ENCODE peak calls at places on chromosomes 3 and 15, in four cellular contexts. P is IMR-90, J is H1, E is mesendoderm. A is an unnamed sample.

GRCh38 chr3:48275292-48276027 is 34.6 kb downstream of the ZNF589 start:
- DNase-seq in P (no peak), J (no peak), E (no peak), A (no peak)

GRCh38 chr15:47293763-47294162 is 423.5 kb upstream of the SEMA6D start:
- DNase-seq in E (no peak), P (peak), J (no peak), A (no peak)

GRCh38 chr3:55203006-55203405 is 275.1 kb upstream of the LRTM1 start:
- DNase-seq in J (no peak), P (peak), E (peak), A (no peak)

GRCh38 chr3:193343726-193344222 is 34.8 kb downstream of the ATP13A5 start:
- DNase-seq in E (no peak), P (no peak), J (no peak), A (no peak)

GRCh38 chr3:141393151-141394076 is 25.1 kb downstream of the ZBTB38 start:
- DNase-seq in J (no peak), P (no peak), E (peak), A (peak)

GRCh38 chr15:79310612-79310984 is 314 bp upstream of the TMED3 start:
- DNase-seq in E (peak), J (no peak), P (peak), A (no peak)

GRCh38 chr3:134677196-134677986 is 26.6 kb upstream of the KY start:
- DNase-seq in E (peak), P (no peak), J (peak), A (peak)

GRCh38 chr3:44439499-44440295 is 37.8 kb downstream of the ZNF445 start:
- DNase-seq in E (no peak), J (no peak), P (peak), A (no peak)

GRCh38 chr3:33639889-33640288 is 78.2 kb downstream of the CLASP2 start:
- DNase-seq in J (no peak), P (no peak), E (no peak), A (no peak)

GRCh38 chr3:104610730-104611652 is 755.7 kb upstream of the ALCAM start:
- DNase-seq in E (no peak), P (no peak), J (no peak), A (no peak)

GRCh38 chr15:83491486-83491885 is 44.3 kb downstream of the SH3GL3 start:
- DNase-seq in J (no peak), P (no peak), E (no peak), A (no peak)

DNA sequence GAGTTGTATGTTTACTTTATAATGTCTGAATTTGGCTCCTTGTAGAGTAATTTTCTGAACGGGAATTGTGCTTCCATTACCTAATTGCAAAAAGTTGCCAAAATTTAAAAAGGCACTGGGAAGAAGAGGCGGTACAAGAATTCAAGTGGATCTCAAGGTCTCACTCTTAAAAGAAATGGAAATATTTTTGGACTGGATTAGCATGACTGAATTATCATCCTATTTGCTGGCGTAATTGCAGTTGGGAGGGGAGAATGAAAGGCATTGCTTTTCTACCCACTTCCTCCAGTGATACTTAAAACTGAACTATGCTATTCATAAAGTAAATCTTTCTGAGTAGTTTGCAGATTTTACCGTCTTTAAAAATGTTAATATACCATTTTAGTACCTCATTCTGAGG is 46.3 kb downstream of the COL8A1 start:
- DNase-seq in E (no peak), P (no peak), J (no peak), A (no peak)
- H3K56ac ChIP-seq in E (no peak), P (no peak), J (no peak), A (no peak)

DNA sequence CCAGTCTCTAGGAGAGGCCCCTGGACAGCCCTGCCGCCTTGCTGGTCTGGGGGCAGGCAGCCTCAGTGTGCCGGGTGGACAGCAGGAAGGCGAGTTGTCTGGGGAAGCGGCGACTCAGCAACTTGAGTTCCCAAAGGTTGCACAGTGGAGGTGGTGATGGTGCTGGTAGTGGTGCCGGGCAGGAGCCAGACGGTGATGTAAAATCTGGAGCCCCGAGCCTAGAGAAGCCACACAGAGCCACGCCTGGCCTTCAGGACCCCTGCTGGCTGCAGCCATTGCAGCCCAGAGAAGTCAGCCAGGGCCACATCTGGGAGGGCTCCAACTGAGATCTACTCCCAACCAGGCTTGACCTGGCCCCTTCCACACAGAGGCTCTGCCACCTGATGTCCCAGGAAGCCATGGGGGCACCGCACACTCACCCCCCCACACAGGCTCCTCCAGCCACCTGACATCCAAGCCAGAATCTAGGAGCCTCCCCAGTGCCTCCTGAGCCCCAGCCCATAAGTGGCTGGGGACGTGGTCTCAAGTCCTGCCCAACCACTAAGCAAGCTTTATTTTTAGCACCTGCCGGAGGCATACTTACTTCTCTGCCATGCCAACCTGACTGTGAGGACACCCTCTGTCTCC is 8.8 kb downstream of the C3orf22 start:
- DNase-seq in P (no peak), E (no peak), J (peak), A (peak)
- H4K5ac ChIP-seq in P (no peak), E (no peak), J (no peak), A (no peak)

DNA sequence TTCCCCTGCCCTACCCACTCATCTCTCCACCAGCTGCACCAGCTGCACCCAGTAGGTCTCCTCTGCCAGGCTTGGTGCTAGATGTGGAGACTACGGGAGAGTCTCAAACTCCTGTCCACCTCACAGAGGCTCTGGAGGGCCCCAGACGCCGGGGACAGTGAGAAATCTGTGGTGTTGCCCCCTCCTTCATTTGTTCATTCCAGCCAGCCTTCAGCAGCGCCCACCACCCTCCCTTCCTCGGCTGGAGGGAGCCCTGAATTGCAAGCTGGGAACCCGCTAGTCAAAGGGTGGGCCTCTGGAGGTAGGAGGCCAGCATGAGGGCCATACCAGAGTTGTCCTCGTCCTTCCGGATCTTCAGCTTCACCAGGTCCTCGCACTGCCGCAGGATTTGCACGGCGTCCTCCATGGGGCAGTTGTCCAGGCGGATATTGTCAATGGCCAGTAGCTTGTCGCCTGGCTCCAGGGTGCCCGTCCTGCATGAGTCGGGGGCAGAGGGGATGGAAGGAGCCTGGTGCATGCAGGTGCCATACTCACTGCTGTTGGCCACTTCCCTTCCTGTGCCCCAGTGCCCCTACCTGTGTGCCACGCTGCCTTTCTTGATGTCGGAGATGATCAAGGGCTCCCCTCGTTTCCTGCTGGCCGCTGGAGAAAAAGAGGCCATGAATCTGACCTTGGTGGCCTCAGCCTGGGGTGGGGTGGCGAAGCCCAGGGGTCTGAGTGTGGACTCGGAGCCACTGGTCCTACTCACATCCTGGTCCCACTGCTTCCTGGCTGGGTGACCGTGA is 29.1 kb downstream of the GRIP2 start:
- DNase-seq in P (no peak), J (no peak), E (no peak), A (peak)
- H2BK120ac ChIP-seq in P (no peak), J (no peak), E (no peak), A (no peak)

GRCh38 chr15:64572856-64573255 is 112.5 kb downstream of the ZNF609 start:
- DNase-seq in P (no peak), J (no peak), E (no peak), A (no peak)
- H3K56ac ChIP-seq in P (no peak), J (no peak), E (no peak), A (no peak)

GRCh38 chr3:12722205-12722604 is 36.9 kb downstream of the TMEM40 start:
- DNase-seq in E (no peak), P (no peak), J (no peak), A (no peak)
- H4K5ac ChIP-seq in E (no peak), P (no peak), J (no peak), A (no peak)

A was measured in H9.